ENCODE peak calls at places on chromosomes 3 and 15, in seven cellular contexts. Z, E, U, C, D, A and W are unnamed samples.

GRCh38 chr3:24192004-24192403 is 246.9 kb downstream of the NR1D2 start:
- DNase-seq in Z (no peak), E (no peak), U (no peak), C (no peak), D (no peak), A (no peak), W (no peak)

GRCh38 chr15:40722934-40723333 is 28.0 kb downstream of the RAD51 start:
- DNase-seq in Z (no peak), E (no peak), U (no peak), C (no peak), D (no peak), A (no peak), W (no peak)

GRCh38 chr15:38005949-38006800 is 71.7 kb downstream of the TMCO5A start:
- DNase-seq in Z (no peak), E (no peak), U (no peak), C (no peak), D (no peak), A (no peak), W (no peak)

GRCh38 chr3:157104928-157105652 is 54.9 kb downstream of the CCNL1 start:
- DNase-seq in Z (no peak), E (peak; percentile 36), U (no peak), C (no peak), D (no peak), A (no peak), W (no peak)

GRCh38 chr15:23035964-23036566 is 3.3 kb downstream of the TUBGCP5 start:
- DNase-seq in Z (peak; percentile 78), E (peak; percentile 32), U (no peak), C (peak; percentile 62), D (peak; percentile 32), A (peak; percentile 56), W (no peak)

GRCh38 chr3:153547984-153548383 is 386.0 kb downstream of the RAP2B start:
- DNase-seq in Z (no peak), E (no peak), U (no peak), C (no peak), D (no peak), A (no peak), W (no peak)

GRCh38 chr3:181704421-181705066 is 7.2 kb upstream of the SOX2 start:
- DNase-seq in Z (no peak), E (no peak), U (no peak), C (no peak), D (no peak), A (no peak), W (no peak)

GRCh38 chr3:138862531-138862923 is 27.8 kb upstream of the PIK3CB start:
- DNase-seq in Z (no peak), E (no peak), U (no peak), C (no peak), D (no peak), A (no peak), W (no peak)

GRCh38 chr3:12049675-12050074 is 45.5 kb downstream of the SYN2 start:
- DNase-seq in Z (no peak), E (no peak), U (no peak), C (no peak), D (no peak), A (no peak), W (no peak)

GRCh38 chr15:29690765-29691475 is 131.3 kb downstream of the TJP1 start:
- DNase-seq in Z (no peak), E (no peak), U (no peak), C (no peak), D (no peak), A (no peak), W (no peak)

GRCh38 chr3:126180477-126181397 is at the start of gene ALDH1L1:
- DNase-seq in Z (peak; percentile 59), E (no peak), U (peak; percentile 84), C (peak; percentile 58), D (peak; percentile 13), A (peak; percentile 61), W (peak; percentile 91)

GRCh38 chr15:99451484-99451883 is 114.3 kb upstream of the MEF2A start:
- DNase-seq in Z (no peak), E (no peak), U (no peak), C (no peak), D (no peak), A (peak; percentile 34), W (peak; percentile 30)

GRCh38 chr3:184456476-184456875 is 76.6 kb downstream of the CHRD start:
- DNase-seq in Z (no peak), E (no peak), U (no peak), C (no peak), D (no peak), A (no peak), W (no peak)

GRCh38 chr3:196997311-196997710 is 28.7 kb upstream of the PIGZ start:
- DNase-seq in Z (no peak), E (no peak), U (no peak), C (no peak), D (no peak), A (no peak), W (no peak)

GRCh38 chr3:56792201-56792600 is 9.5 kb downstream of the ARHGEF3 start:
- DNase-seq in Z (no peak), E (no peak), U (no peak), C (no peak), D (no peak), A (no peak), W (no peak)

GRCh38 chr3:100045696-100046095 is 68.6 kb downstream of the FILIP1L start:
- DNase-seq in Z (peak; percentile 81), E (no peak), U (peak; percentile 68), C (no peak), D (no peak), A (no peak), W (peak; percentile 84)

GRCh38 chr3:158731525-158731924 is 732 bp downstream of the RARRES1 start:
- DNase-seq in Z (no peak), E (no peak), U (no peak), C (no peak), D (no peak), A (no peak), W (no peak)

GRCh38 chr3:47443611-47443995 is 32.1 kb downstream of the SCAP start:
- DNase-seq in Z (no peak), E (no peak), U (no peak), C (no peak), D (no peak), A (no peak), W (no peak)

GRCh38 chr3:129344540-129345220 is 66.0 kb downstream of the HMCES start:
- DNase-seq in Z (peak; percentile 29), E (no peak), U (no peak), C (no peak), D (no peak), A (no peak), W (peak; percentile 59)

GRCh38 chr15:60362318-60363023 is 35.3 kb downstream of the ANXA2 start:
- DNase-seq in Z (no peak), E (peak; percentile 31), U (no peak), C (no peak), D (no peak), A (no peak), W (no peak)

GRCh38 chr3:70824785-70825184 is 512.3 kb upstream of the MDFIC2 start:
- DNase-seq in Z (no peak), E (no peak), U (no peak), C (no peak), D (no peak), A (no peak), W (no peak)

GRCh38 chr3:46903341-46904302 is 26.1 kb downstream of the PTH1R start:
- DNase-seq in Z (peak; percentile 15), E (no peak), U (no peak), C (no peak), D (no peak), A (no peak), W (no peak)

GRCh38 chr3:190338717-190339116 is 16.5 kb upstream of the CLDN1 start:
- DNase-seq in Z (no peak), E (no peak), U (no peak), C (no peak), D (peak; percentile 93), A (no peak), W (no peak)

GRCh38 chr3:2947536-2947935 is 162.6 kb downstream of the IL5RA start:
- DNase-seq in Z (no peak), E (no peak), U (no peak), C (no peak), D (no peak), A (no peak), W (no peak)

GRCh38 chr15:72968531-72968922 is 83.7 kb upstream of the NEO1 start:
- DNase-seq in Z (no peak), E (no peak), U (no peak), C (no peak), D (no peak), A (no peak), W (no peak)